ENCODE peak calls at places on chromosomes 13 and 19, in five cellular contexts. X is Calu3, E is endodermal cell, L is left lung, V is psoas muscle. M is an unnamed sample.

GRCh38 chr13:112355274-112355843 is 20.8 kb upstream of the SPACA7 start:
- DNase-seq in X (no peak), E (no peak), L (no peak), V (no peak), M (no peak)

GRCh38 chr19:53870485-53870844 is 2.8 kb downstream of the MYADM start:
- DNase-seq in X (no peak), E (peak; percentile 59), L (peak; percentile 68), V (no peak), M (no peak)

GRCh38 chr19:7748756-7749155 is 1.4 kb upstream of the CD209 start:
- DNase-seq in X (peak; percentile 36), E (peak; percentile 83), L (no peak), V (no peak), M (peak; percentile 13)

GRCh38 chr19:3852614-3853254 is 16.1 kb downstream of the ZFR2 start:
- DNase-seq in X (peak; percentile 84), E (peak; percentile 75), L (no peak), V (no peak), M (peak; percentile 75)

GRCh38 chr19:10122066-10122465 is 2.4 kb upstream of the EIF3G start:
- DNase-seq in X (no peak), E (no peak), L (no peak), V (no peak), M (peak; percentile 66)

GRCh38 chr13:80436571-80437169 is 95.7 kb upstream of the SPRY2 start:
- DNase-seq in X (no peak), E (no peak), L (no peak), V (no peak), M (no peak)

GRCh38 chr19:45494261-45494916 is 2.5 kb downstream of the RTN2 start:
- DNase-seq in X (no peak), E (no peak), L (no peak), V (no peak), M (no peak)

GRCh38 chr13:87361216-87361615 is 310.0 kb upstream of the SLITRK5 start:
- DNase-seq in X (no peak), E (no peak), L (no peak), V (no peak), M (no peak)

GRCh38 chr19:46068345-46069258 is 27.8 kb upstream of the IGFL4 start:
- DNase-seq in X (peak; percentile 43), E (no peak), L (no peak), V (no peak), M (peak; percentile 91)

GRCh38 chr19:52665047-52665446 is 26.9 kb upstream of the ZNF83 start:
- DNase-seq in X (no peak), E (no peak), L (no peak), V (no peak), M (no peak)

GRCh38 chr13:114145256-114145655 is 12.8 kb upstream of the RASA3 start:
- DNase-seq in X (no peak), E (no peak), L (no peak), V (no peak), M (no peak)

GRCh38 chr19:50969413-50969760 is at the start of gene KLK6:
- DNase-seq in X (peak; percentile 98), E (peak; percentile 56), L (no peak), V (no peak), M (no peak)

GRCh38 chr19:50964266-50964665 is 5.1 kb downstream of the KLK6 start:
- DNase-seq in X (no peak), E (no peak), L (no peak), V (no peak), M (no peak)

GRCh38 chr19:50968709-50969412 is 530 bp downstream of the KLK6 start:
- DNase-seq in X (no peak), E (no peak), L (no peak), V (no peak), M (no peak)

GRCh38 chr19:50963381-50963780 is 6.0 kb downstream of the KLK6 start:
- DNase-seq in X (no peak), E (no peak), L (no peak), V (no peak), M (no peak)

GRCh38 chr19:50967924-50968708 is 1.3 kb downstream of the KLK6 start:
- DNase-seq in X (peak; percentile 67), E (peak; percentile 73), L (no peak), V (no peak), M (no peak)
- TF ChIP-seq CTCF in X (no peak), E (peak; percentile 30), L (no peak), V (no peak), M (no peak)

DNA sequence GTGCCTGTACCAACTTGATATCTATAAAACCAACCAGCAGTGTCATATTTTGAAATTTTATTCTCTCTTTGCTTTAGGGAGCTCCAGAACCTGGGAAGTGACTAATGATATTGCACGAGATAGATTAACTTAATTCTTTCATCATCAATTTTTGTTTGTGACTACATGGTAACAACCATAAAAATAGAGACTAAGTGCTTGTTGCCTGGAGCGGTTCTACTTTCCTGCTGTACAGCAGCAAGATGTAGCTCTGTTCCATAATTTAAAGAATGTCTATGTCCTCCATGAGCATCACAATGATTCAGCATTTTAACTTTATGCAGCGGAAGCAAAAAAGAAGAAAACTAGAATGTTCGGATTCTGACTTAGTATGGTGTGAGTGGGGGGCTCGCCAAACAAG is 275.7 kb downstream of the KLF5 start:
- DNase-seq in X (no peak), E (no peak), L (no peak), V (no peak), M (peak; percentile 90)
- TF ChIP-seq CTCF in X (no peak), E (no peak), L (no peak), V (no peak), M (no peak)

GRCh38 chr19:50721441-50722137 is 1.6 kb upstream of the CLEC11A start:
- DNase-seq in X (no peak), E (no peak), L (no peak), V (peak; percentile 35), M (no peak)

GRCh38 chr19:50722248-50723013 is 733 bp upstream of the CLEC11A start:
- DNase-seq in X (no peak), E (no peak), L (no peak), V (no peak), M (no peak)

GRCh38 chr19:50720181-50720920 is 749 bp upstream of the SHANK1 start:
- DNase-seq in X (no peak), E (no peak), L (no peak), V (no peak), M (no peak)

GRCh38 chr19:50719566-50719965 is at the start of gene SHANK1:
- DNase-seq in X (no peak), E (peak; percentile 80), L (no peak), V (no peak), M (no peak)

DNA sequence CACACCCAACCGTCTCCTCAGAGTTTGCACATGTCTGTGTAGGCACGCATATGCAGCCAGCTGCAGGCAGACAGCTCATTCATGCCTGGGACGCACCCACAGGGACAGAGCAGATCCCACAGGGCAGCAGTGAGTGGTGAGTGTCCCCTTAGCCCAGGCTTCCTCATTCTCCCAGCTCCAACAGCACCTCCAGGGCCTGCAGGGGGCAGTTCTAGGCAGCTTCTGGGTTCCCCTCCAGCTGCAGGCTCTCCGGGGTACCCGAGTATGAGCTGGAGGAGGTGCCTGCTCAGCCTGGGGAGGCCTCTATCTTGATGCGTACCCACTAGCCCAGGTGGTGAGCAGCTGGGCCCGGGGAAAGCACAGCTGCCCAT is 1.3 kb upstream of the SHANK1 start:
- DNase-seq in X (no peak), E (peak; percentile 71), L (no peak), V (no peak), M (peak; percentile 94)
- TF ChIP-seq CTCF in X (no peak), E (peak; percentile 13), L (no peak), V (no peak), M (peak; percentile 68)

DNA sequence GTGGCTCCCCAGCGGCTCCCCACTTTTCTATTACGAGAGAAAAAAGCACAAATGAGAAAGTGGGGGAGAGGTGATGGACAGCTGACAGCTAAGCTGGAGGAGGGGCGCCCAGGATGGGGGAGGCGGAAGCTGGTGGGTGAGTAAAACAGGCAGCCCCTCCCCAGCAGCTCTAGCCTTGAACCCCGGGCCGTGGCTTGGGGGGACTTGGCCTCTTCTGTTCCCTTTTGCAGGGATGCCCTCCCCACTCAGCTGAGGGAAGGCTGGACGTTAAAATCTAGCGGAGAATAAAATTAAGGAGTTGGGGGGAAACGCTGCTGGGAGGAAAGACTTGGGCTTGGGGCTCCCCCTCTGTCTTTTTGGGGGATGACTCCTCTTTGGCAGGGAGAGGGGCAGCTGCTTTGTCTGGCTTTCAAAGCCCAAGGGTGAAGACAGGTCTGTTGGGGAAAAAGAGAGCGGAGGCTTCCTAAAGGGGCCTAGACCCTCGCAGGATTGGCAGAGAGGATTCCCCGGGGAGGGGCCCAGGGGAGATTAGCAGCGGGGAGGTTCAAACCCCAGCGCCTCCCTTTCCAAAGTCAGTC is 1.4 kb upstream of the SAMD1 start:
- DNase-seq in X (no peak), E (peak; percentile 68), L (no peak), V (no peak), M (no peak)
- TF ChIP-seq CTCF in X (no peak), E (no peak), L (no peak), V (no peak), M (no peak)

GRCh38 chr19:48006762-48007161 is 12.3 kb downstream of the ELSPBP1 start:
- DNase-seq in X (peak; percentile 14), E (peak; percentile 59), L (no peak), V (no peak), M (no peak)
- TF ChIP-seq CTCF in X (peak; percentile 31), E (peak; percentile 62), L (no peak), V (no peak), M (peak; percentile 55)